ENCODE peak calls at places on chromosomes 11 and 22, in eight cellular contexts. J is right lobe of liver; V is A549; T is heart left ventricle; L is CD4-positive, alpha-beta T cell; Q is Peyer's patch; R is fibroblast of lung; O is neuronal stem cell. U is an unnamed sample.

GRCh38 chr11:116148056-116148455 is 624.7 kb downstream of the BUD13 start:
- DNase-seq in J (no peak), V (no peak), T (no peak), L (no peak), Q (no peak), R (no peak), O (no peak), U (no peak)

GRCh38 chr22:20015971-20016733 is 471 bp downstream of the ARVCF start:
- DNase-seq in J (no peak), V (peak; percentile 12), T (peak; percentile 71), L (no peak), Q (peak; percentile 58), R (no peak), O (no peak), U (no peak)

GRCh38 chr11:101584651-101585050 is 844 bp upstream of the TRPC6 start:
- DNase-seq in J (no peak), V (no peak), T (no peak), L (no peak), Q (no peak), R (no peak), O (no peak), U (no peak)

GRCh38 chr22:37233751-37234631 is 10.1 kb downstream of the RAC2 start:
- DNase-seq in J (no peak), V (no peak), T (no peak), L (no peak), Q (peak; percentile 51), R (no peak), O (no peak), U (no peak)

GRCh38 chr22:46450931-46451660 is 86.3 kb downstream of the CELSR1 start:
- DNase-seq in J (no peak), V (no peak), T (no peak), L (no peak), Q (no peak), R (no peak), O (no peak), U (no peak)

GRCh38 chr11:61890536-61891330 is 612 bp downstream of the FADS3 start:
- DNase-seq in J (peak; percentile 62), V (peak; percentile 50), T (no peak), L (peak; percentile 11), Q (peak; percentile 71), R (peak; percentile 58), O (no peak), U (no peak)

GRCh38 chr11:64742940-64743590 is 877 bp downstream of the RASGRP2 start:
- DNase-seq in J (peak; percentile 84), V (peak; percentile 48), T (peak; percentile 93), L (peak; percentile 69), Q (peak; percentile 89), R (no peak), O (no peak), U (no peak)

GRCh38 chr11:57936050-57936418 is 87.6 kb upstream of the OR9Q1 start:
- DNase-seq in J (no peak), V (peak; percentile 31), T (no peak), L (no peak), Q (no peak), R (no peak), O (no peak), U (no peak)

GRCh38 chr11:122176651-122177050 is 60.6 kb upstream of the BLID start:
- DNase-seq in J (no peak), V (no peak), T (no peak), L (no peak), Q (no peak), R (no peak), O (no peak), U (no peak)

GRCh38 chr11:3939651-3940190 is 84.3 kb downstream of the STIM1 start:
- DNase-seq in J (no peak), V (no peak), T (no peak), L (no peak), Q (no peak), R (peak; percentile 76), O (no peak), U (no peak)

GRCh38 chr11:78040691-78041379 is 17.8 kb upstream of the KCTD14 start:
- DNase-seq in J (no peak), V (no peak), T (no peak), L (no peak), Q (no peak), R (no peak), O (no peak), U (no peak)

GRCh38 chr22:49457946-49458707 is 369.5 kb downstream of the BRD1 start:
- DNase-seq in J (no peak), V (no peak), T (no peak), L (no peak), Q (peak; percentile 39), R (no peak), O (no peak), U (no peak)

GRCh38 chr11:111540114-111540920 is at the start of gene LAYN:
- DNase-seq in J (no peak), V (no peak), T (peak; percentile 76), L (no peak), Q (peak; percentile 64), R (no peak), O (peak; percentile 33), U (no peak)

GRCh38 chr11:111540921-111541208 is 345 bp downstream of the LAYN start:
- DNase-seq in J (no peak), V (no peak), T (peak; percentile 56), L (no peak), Q (no peak), R (no peak), O (no peak), U (no peak)

GRCh38 chr11:111541209-111542061 is 915 bp downstream of the LAYN start:
- DNase-seq in J (peak; percentile 46), V (no peak), T (peak; percentile 68), L (no peak), Q (peak; percentile 51), R (peak; percentile 51), O (peak; percentile 9), U (no peak)

GRCh38 chr11:111539426-111540113 is 950 bp upstream of the LAYN start:
- DNase-seq in J (no peak), V (no peak), T (no peak), L (no peak), Q (no peak), R (no peak), O (no peak), U (no peak)

DNA sequence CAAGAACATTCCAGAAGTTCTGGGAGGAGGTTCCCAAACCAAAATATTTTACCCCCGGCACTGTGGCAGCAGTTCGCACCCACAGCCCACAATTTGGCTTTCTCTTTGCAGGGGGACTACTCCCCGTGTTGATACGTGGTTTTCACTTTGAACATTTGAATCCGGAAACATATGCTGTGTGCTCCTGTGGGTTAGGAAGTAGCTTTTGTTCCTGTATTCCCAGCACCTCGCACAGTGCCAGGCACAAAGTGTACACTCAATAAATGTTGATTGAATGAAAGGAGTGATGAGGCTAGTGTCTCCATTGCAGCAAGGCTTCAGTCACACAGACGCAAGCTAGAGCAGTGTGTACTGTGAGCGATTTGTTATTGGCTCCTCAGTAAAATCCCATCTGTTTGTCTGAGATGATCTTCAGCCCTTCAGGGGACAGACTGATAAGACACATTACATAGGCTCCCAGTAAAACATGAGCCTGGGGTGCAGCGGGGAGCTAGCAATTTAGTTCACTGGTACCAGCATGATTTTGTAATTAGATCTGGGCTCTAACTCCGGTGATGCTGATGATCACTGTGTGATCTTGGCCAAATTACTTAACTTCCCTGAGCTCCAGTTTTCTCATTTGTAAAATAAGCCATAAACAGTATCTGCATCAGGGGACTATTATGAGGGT is 2.2 kb downstream of the LAYN start:
- DNase-seq in J (no peak), V (no peak), T (no peak), L (no peak), Q (no peak), R (no peak), O (no peak), U (no peak)
- H3K27ac ChIP-seq in J (no peak overlapping the region), V (no peak overlapping the region), T (no peak overlapping the region), L (no peak overlapping the region), Q (no peak overlapping the region), R (no peak overlapping the region), O (no peak overlapping the region), U (no peak overlapping the region)

GRCh38 chr11:86990079-86990478 is 34.9 kb upstream of the FZD4 start:
- DNase-seq in J (no peak), V (no peak), T (no peak), L (no peak), Q (no peak), R (peak; percentile 17), O (no peak), U (no peak)
- H3K27ac ChIP-seq in J (no peak overlapping the region), V (no peak overlapping the region), T (peak overlapping the region; percentile 31), L (no peak overlapping the region), Q (no peak overlapping the region), R (no peak overlapping the region), O (no peak overlapping the region), U (no peak overlapping the region)

DNA sequence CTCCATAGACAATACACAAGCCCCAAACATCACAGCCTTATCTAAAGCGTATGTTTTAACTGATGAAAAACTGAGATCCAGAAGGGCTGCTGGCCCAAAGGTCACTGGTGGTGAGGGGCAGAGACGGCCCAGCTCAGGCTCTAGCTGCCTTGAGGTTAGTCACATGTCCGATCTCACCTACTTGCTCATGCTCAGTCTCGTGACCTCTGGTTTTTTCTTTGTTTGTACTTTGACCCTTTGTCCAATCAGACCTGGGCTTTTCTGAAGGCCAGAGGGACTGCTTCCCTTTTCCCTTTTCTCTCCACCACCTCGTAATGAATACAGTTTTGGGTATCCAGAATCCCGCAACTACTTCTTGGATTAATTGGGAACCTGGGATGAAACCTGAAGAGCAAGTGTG is 28.6 kb downstream of the MMP20 start:
- DNase-seq in J (no peak), V (no peak), T (no peak), L (no peak), Q (no peak), R (no peak), O (no peak), U (no peak)
- H3K27ac ChIP-seq in J (no peak overlapping the region), V (peak overlapping the region; percentile 95), T (no peak overlapping the region), L (no peak overlapping the region), Q (no peak overlapping the region), R (no peak overlapping the region), O (no peak overlapping the region), U (peak overlapping the region; percentile 97)

GRCh38 chr22:39237276-39238123 is 7.3 kb downstream of the PDGFB start:
- DNase-seq in J (no peak), V (no peak), T (no peak), L (no peak), Q (no peak), R (no peak), O (no peak), U (no peak)

GRCh38 chr22:39238561-39238960 is 6.2 kb downstream of the PDGFB start:
- DNase-seq in J (peak; percentile 38), V (no peak), T (no peak), L (no peak), Q (no peak), R (no peak), O (no peak), U (no peak)

GRCh38 chr22:39239561-39240423 is 5.0 kb downstream of the PDGFB start:
- DNase-seq in J (peak; percentile 85), V (no peak), T (no peak), L (peak; percentile 45), Q (peak; percentile 85), R (no peak), O (no peak), U (no peak)

GRCh38 chr22:39238124-39238466 is 6.7 kb downstream of the PDGFB start:
- DNase-seq in J (no peak), V (no peak), T (no peak), L (no peak), Q (no peak), R (no peak), O (no peak), U (no peak)

DNA sequence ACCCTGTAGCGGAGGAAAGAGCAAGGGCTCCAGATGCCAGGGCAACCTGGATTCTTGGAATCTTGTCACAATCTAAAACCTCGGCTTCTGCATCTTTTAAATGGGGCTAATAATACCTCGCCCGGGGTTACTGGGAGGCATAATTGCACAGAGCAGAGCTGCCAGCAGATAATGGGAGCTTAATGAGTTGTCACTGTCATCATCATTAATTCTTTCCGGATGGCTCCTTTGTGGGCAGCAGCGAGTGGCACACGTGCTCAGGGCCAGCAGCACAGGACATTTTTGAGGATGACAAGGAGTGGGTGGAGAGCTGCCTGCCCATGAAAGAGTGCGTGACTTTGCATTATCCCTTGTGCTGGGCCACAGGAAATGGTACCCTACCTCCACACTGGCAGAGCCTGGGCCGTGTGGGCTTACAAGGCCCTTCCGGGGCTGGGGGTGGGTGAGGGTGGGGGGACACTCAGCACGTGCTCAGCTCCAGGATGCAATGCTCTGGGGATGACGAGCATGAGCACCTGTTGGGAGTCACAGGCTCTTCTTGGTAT is 5.7 kb downstream of the PDGFB start:
- DNase-seq in J (no peak), V (no peak), T (no peak), L (no peak), Q (no peak), R (no peak), O (no peak), U (no peak)
- H3K27ac ChIP-seq in J (no peak overlapping the region), V (no peak overlapping the region), T (peak overlapping the region; percentile 94), L (no peak overlapping the region), Q (peak overlapping the region; percentile 67), R (no peak overlapping the region), O (no peak overlapping the region), U (peak overlapping the region; percentile 89)

U was measured in Panc1.